ENCODE peak calls at places on chromosomes 3 and 15, in eight cellular contexts. Y is tibial nerve, R is heart left ventricle, U is lower leg skin, M is A549, Z is IMR-90, I is body of pancreas, Q is spleen. J is an unnamed sample.

GRCh38 chr3:46667061-46667621 is 26.3 kb downstream of the ALS2CL start:
- DNase-seq in R (peak; percentile 60), Z (no peak), M (no peak), U (no peak), Q (peak; percentile 67), I (no peak), Y (no peak), J (no peak)

GRCh38 chr3:188947401-188947982 is 224.3 kb upstream of the TPRG1 start:
- DNase-seq in U (peak; percentile 83), R (peak; percentile 89), Z (peak; percentile 63), M (peak; percentile 86), Y (peak; percentile 74), Q (peak; percentile 79), I (peak; percentile 93), J (peak; percentile 91)

GRCh38 chr3:155031191-155031590 is 48.9 kb upstream of the MME start:
- DNase-seq in Z (peak; percentile 42), Q (no peak), M (no peak), I (no peak), U (no peak), Y (no peak), R (no peak), J (no peak)

GRCh38 chr3:171824076-171824475 is 13.8 kb upstream of the PLD1 start:
- DNase-seq in U (no peak), M (no peak), R (no peak), Q (no peak), I (no peak), Z (no peak), Y (no peak), J (peak; percentile 51)

GRCh38 chr3:86938706-86939105 is 52.2 kb downstream of the VGLL3 start:
- DNase-seq in R (no peak), Q (no peak), Z (peak; percentile 87), U (no peak), M (no peak), I (no peak), Y (no peak), J (no peak)

GRCh38 chr3:47319952-47320351 is 37.2 kb downstream of the KLHL18 start:
- DNase-seq in Q (no peak), U (no peak), R (no peak), Y (no peak), I (no peak), M (no peak), Z (no peak), J (no peak)

GRCh38 chr15:80186597-80186996 is 33.8 kb downstream of the FAH start:
- DNase-seq in I (no peak), U (no peak), Z (no peak), Y (no peak), R (no peak), Q (no peak), M (no peak), J (no peak)

GRCh38 chr15:65902373-65902772 is 33.1 kb downstream of the RAB11A start:
- DNase-seq in Y (no peak), U (peak; percentile 82), Z (peak; percentile 6), I (peak; percentile 22), M (peak; percentile 84), R (no peak), Q (peak; percentile 81), J (no peak)

GRCh38 chr15:78979456-78980320 is 34.8 kb upstream of the CTSH start:
- DNase-seq in U (no peak), Q (no peak), M (peak; percentile 92), Y (no peak), R (no peak), Z (peak; percentile 81), I (peak; percentile 83), J (peak; percentile 47)

GRCh38 chr3:125035217-125035616 is 20.6 kb downstream of the HEG1 start:
- DNase-seq in I (no peak), Q (no peak), Y (no peak), U (no peak), Z (no peak), M (no peak), R (no peak), J (no peak)

GRCh38 chr15:73399163-73399562 is 30.4 kb upstream of the HCN4 start:
- DNase-seq in U (no peak), I (no peak), Z (no peak), R (no peak), Q (no peak), Y (no peak), M (no peak), J (no peak)

GRCh38 chr15:100116416-100117190 is 225.2 kb downstream of the ADAMTS17 start:
- DNase-seq in Q (peak; percentile 51), R (peak; percentile 88), I (peak; percentile 36), U (no peak), Y (no peak), M (no peak), Z (no peak), J (no peak)

GRCh38 chr15:80620931-80621330 is 74.2 kb upstream of the ABHD17C start:
- DNase-seq in Q (no peak), I (no peak), R (no peak), Y (no peak), M (no peak), Z (no peak), U (no peak), J (no peak)

GRCh38 chr3:56980798-56981390 is 79.6 kb upstream of the SPATA12 start:
- DNase-seq in Y (no peak), U (no peak), Q (no peak), Z (peak; percentile 99), I (no peak), M (peak; percentile 72), R (no peak), J (peak; percentile 41)

GRCh38 chr15:37824717-37825382 is 109.6 kb upstream of the TMCO5A start:
- DNase-seq in I (no peak), Q (no peak), R (no peak), U (no peak), Y (no peak), Z (peak; percentile 98), M (peak; percentile 60), J (no peak)

GRCh38 chr15:74889390-74889881 is 406 bp upstream of the MPI start:
- DNase-seq in Z (peak; percentile 43), Y (no peak), U (no peak), R (peak; percentile 74), I (peak; percentile 40), M (no peak), Q (peak; percentile 84), J (peak; percentile 39)

GRCh38 chr15:74891469-74891868 is 1.6 kb downstream of the MPI start:
- DNase-seq in I (peak; percentile 75), R (no peak), Y (no peak), Z (no peak), Q (no peak), U (no peak), M (no peak), J (no peak)

GRCh38 chr15:74892313-74892712 is 2.5 kb downstream of the MPI start:
- DNase-seq in Q (no peak), I (peak; percentile 77), Z (no peak), R (no peak), U (no peak), Y (no peak), M (no peak), J (no peak)

GRCh38 chr15:74888716-74889115 is 1.1 kb upstream of the MPI start:
- DNase-seq in I (no peak), Y (no peak), M (no peak), U (no peak), Z (no peak), R (no peak), Q (no peak), J (no peak)

DNA sequence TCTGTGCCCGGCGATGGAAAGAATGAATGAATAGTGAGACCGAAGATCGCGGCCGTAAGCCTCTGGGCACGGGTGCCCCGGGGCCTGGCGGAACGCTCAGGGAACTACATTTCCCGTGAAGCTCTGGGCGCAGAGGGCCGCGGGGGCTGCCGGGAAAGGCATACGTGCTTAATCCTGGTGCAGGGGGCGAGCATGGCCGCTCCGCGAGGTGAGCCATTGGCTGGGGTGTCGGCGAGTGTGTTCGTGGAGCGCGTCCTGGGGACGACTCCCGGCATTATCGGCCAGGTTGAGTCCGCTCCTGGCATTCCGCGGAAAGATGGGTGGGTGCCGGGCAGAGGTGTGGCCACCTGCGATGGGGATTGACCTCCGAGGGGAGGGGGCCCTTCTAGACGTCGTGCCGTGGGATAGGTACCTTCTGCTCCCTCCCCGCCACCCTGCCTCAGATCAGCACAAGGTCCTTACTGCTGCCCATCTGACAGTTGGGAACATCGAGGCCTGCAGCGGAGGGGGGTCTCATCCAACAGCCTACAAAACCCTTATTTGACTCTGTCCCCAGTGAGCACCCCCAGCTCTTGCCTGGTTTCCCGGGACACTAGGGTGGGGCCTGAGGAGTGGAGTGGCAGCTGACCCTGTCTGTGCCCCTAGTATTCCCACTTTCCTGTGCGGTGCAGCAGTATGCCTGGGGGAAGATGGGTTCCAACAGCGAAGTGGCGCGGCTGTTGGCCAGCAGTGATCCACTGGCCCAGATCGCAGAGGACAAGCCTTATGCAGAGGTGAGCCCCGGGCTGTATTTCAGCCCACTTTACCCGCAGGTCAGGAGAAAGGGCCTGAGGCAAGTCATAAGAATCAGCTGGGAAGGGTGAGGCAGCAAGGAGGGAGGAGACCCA is at the start of gene MPI:
- DNase-seq in I (peak; percentile 88), M (peak; percentile 80), Y (peak; percentile 69), Z (peak; percentile 68), U (peak; percentile 68), R (peak; percentile 93), Q (peak; percentile 97), J (peak; percentile 81)
- TF ChIP-seq CTCF in I (peak; percentile 50), M (no peak), Y (no peak), Z (no peak), U (no peak), R (no peak), Q (peak; percentile 35), J (no peak)

GRCh38 chr3:14132689-14133088 is 7.8 kb downstream of the TMEM43 start:
- DNase-seq in U (no peak), R (no peak), Q (no peak), M (no peak), Y (no peak), I (no peak), Z (no peak), J (no peak)

GRCh38 chr3:14133188-14133800 is 8.4 kb downstream of the TMEM43 start:
- DNase-seq in Y (no peak), R (no peak), U (no peak), Z (no peak), I (no peak), M (no peak), Q (no peak), J (no peak)

GRCh38 chr3:14130707-14131106 is 5.9 kb downstream of the TMEM43 start:
- DNase-seq in M (no peak), Z (no peak), R (no peak), Y (no peak), Q (no peak), U (no peak), I (no peak), J (no peak)

GRCh38 chr3:14131134-14131533 is 6.3 kb downstream of the TMEM43 start:
- DNase-seq in Y (no peak), Q (no peak), M (no peak), Z (no peak), I (no peak), R (no peak), U (no peak), J (no peak)

GRCh38 chr3:14132120-14132519 is 7.3 kb downstream of the TMEM43 start:
- DNase-seq in I (no peak), R (no peak), M (no peak), Y (no peak), Q (no peak), Z (no peak), U (no peak), J (no peak)
- TF ChIP-seq POLR2A in I (no peak), R (no peak), M (no peak), Y (no peak), Q (no peak), Z (no peak), U (no peak), J (no peak)

GRCh38 chr3:140552403-140552802 is 125.5 kb upstream of the TRIM42 start:
- DNase-seq in R (no peak), Z (no peak), Y (no peak), I (no peak), M (no peak), U (no peak), Q (no peak), J (no peak)
- TF ChIP-seq CTCF in R (no peak), Z (no peak), Y (no peak), I (no peak), M (no peak), U (no peak), Q (no peak), J (no peak)

GRCh38 chr15:68819451-68820204 is 1.1 kb downstream of the ANP32A start:
- DNase-seq in I (peak; percentile 54), M (peak; percentile 74), Z (peak; percentile 47), U (peak; percentile 48), R (peak; percentile 72), Y (no peak), Q (peak; percentile 88), J (peak; percentile 47)
- TF ChIP-seq POLR2A in I (peak; percentile 22), M (no peak), Z (no peak), U (no peak), R (peak; percentile 37), Y (peak; percentile 26), Q (no peak), J (no peak)

J was measured in uterus.